ENCODE peak calls at places on chromosomes 12 and 14, in nine cellular contexts. T is MM.1S, C is astrocyte of the spinal cord, W is GM20000, B is AG20443, S is adrenal gland, Y is NCI-H1105 treated with DMSO at 0.1 percent for 48 hours, M is amygdala, V is astrocyte of the cerebellum. X is an unnamed sample.

GRCh38 chr12:131487379-131488129 is 223.3 kb upstream of the SFSWAP start:
- DNase-seq in M (no peak), V (no peak), B (no peak), C (no peak), W (no peak), Y (peak; percentile 86), T (no peak), S (peak; percentile 71), X (no peak)

GRCh38 chr12:3196488-3196887 is 119.3 kb downstream of the TSPAN9 start:
- DNase-seq in Y (no peak), V (no peak), W (no peak), S (no peak), T (no peak), B (no peak), M (no peak), C (no peak), X (no peak)

GRCh38 chr12:95380997-95381786 is 92.8 kb upstream of the METAP2 start:
- DNase-seq in W (no peak), M (no peak), S (no peak), B (no peak), C (no peak), V (no peak), T (no peak), Y (no peak), X (no peak)

GRCh38 chr12:131074221-131075083 is 120.7 kb downstream of the ADGRD1 start:
- DNase-seq in M (no peak), B (peak; percentile 91), T (no peak), S (peak; percentile 48), Y (no peak), W (peak; percentile 42), C (no peak), V (no peak), X (no peak)

GRCh38 chr12:98893126-98893525 is 248.0 kb downstream of the APAF1 start:
- DNase-seq in T (no peak), V (no peak), B (no peak), C (no peak), M (no peak), Y (peak; percentile 70), W (no peak), S (no peak), X (no peak)

GRCh38 chr12:71685312-71685906 is 473 bp upstream of the TMEM19 start:
- DNase-seq in Y (no peak), B (no peak), V (no peak), S (no peak), W (no peak), C (no peak), T (no peak), M (no peak), X (no peak)

GRCh38 chr14:78752789-78753188 is 582.6 kb downstream of the NRXN3 start:
- DNase-seq in W (no peak), B (no peak), M (no peak), S (no peak), T (no peak), C (peak; percentile 1), Y (no peak), V (no peak), X (no peak)

GRCh38 chr12:68624933-68625332 is 14.2 kb downstream of the RAP1B start:
- DNase-seq in Y (peak; percentile 35), T (no peak), M (no peak), V (no peak), C (no peak), S (no peak), B (no peak), W (no peak), X (no peak)